ENCODE peak calls at places on chromosomes 11 and 22, in five cellular contexts. N, Z, Q, G and V are unnamed samples.
A peak's percentile ranks its signal among the peaks of the same experiment; 100 is the strongest.

GRCh38 chr22:43126506-43127165 is 16.1 kb downstream of the BIK start:
- DNase-seq in Z (peak; percentile 85), Q (peak; percentile 82), G (peak; percentile 78), N (peak; percentile 83), V (peak; percentile 67)

GRCh38 chr22:50262460-50262911 is 1.0 kb upstream of the MAPK12 start:
- DNase-seq in N (peak; percentile 52), Q (no peak), Z (no peak), G (no peak), V (peak; percentile 19)

GRCh38 chr11:12397953-12398352 is 20.6 kb downstream of the PARVA start:
- DNase-seq in N (peak; percentile 96), G (no peak), Z (peak; percentile 99), Q (no peak), V (peak; percentile 93)

GRCh38 chr11:2471048-2471803 is 26.4 kb downstream of the KCNQ1 start:
- DNase-seq in G (no peak), Z (no peak), N (no peak), Q (no peak), V (no peak)

GRCh38 chr11:26348776-26349175 is 16.8 kb downstream of the ANO3 start:
- DNase-seq in N (no peak), Z (no peak), Q (no peak), G (no peak), V (peak; percentile 15)

GRCh38 chr22:45229181-45229580 is 11.5 kb downstream of the KIAA0930 start:
- DNase-seq in G (no peak), Q (no peak), Z (no peak), N (no peak), V (no peak)

GRCh38 chr11:75344761-75345454 is 6.6 kb downstream of the ARRB1 start:
- DNase-seq in Z (peak; percentile 74), N (peak; percentile 69), Q (no peak), G (peak; percentile 62), V (no peak)

GRCh38 chr11:79139900-79140299 is 300.9 kb downstream of the TENM4 start:
- DNase-seq in Z (no peak), G (no peak), Q (no peak), N (no peak), V (no peak)

GRCh38 chr11:60763692-60764369 is 7.2 kb downstream of the MS4A15 start:
- DNase-seq in G (no peak), Q (no peak), N (no peak), Z (no peak), V (no peak)

GRCh38 chr11:86463120-86463519 is 88.4 kb downstream of the CCDC81 start:
- DNase-seq in Q (no peak), Z (no peak), N (no peak), G (no peak), V (no peak)

GRCh38 chr11:10792385-10793068 is 16.2 kb downstream of the EIF4G2 start:
- DNase-seq in N (peak; percentile 86), Q (peak; percentile 72), G (peak; percentile 92), Z (peak; percentile 62), V (peak; percentile 93)

GRCh38 chr11:116773203-116774112 is 671 bp upstream of the BUD13 start:
- DNase-seq in N (peak; percentile 64), Q (no peak), Z (peak; percentile 17), G (no peak), V (peak; percentile 16)

GRCh38 chr11:96708469-96708868 is 318.7 kb downstream of the JRKL start:
- DNase-seq in Z (no peak), N (no peak), G (no peak), Q (no peak), V (no peak)

GRCh38 chr11:35814720-35815305 is 129.0 kb upstream of the LDLRAD3 start:
- DNase-seq in G (no peak), Q (no peak), N (no peak), Z (peak; percentile 18), V (no peak)

GRCh38 chr22:36955691-36956090 is 42.3 kb downstream of the CSF2RB start:
- DNase-seq in N (no peak), Z (no peak), Q (no peak), G (no peak), V (no peak)

GRCh38 chr11:66598993-66599392 is 6.0 kb downstream of the CCS start:
- DNase-seq in Z (no peak), G (no peak), Q (no peak), N (no peak), V (no peak)

GRCh38 chr11:2589538-2589934 is 110.3 kb downstream of the KCNQ1OT1 start:
- DNase-seq in G (no peak), Q (no peak), N (no peak), Z (no peak), V (no peak)

GRCh38 chr11:96520939-96521338 is 131.1 kb downstream of the JRKL start:
- DNase-seq in N (no peak), Z (no peak), G (no peak), Q (no peak), V (no peak)

GRCh38 chr22:49517211-49517610 is 310.5 kb downstream of the BRD1 start:
- DNase-seq in Q (no peak), Z (no peak), N (no peak), G (no peak), V (no peak)

GRCh38 chr11:77196961-77197360 is 68.9 kb downstream of the MYO7A start:
- DNase-seq in Z (no peak), Q (no peak), N (no peak), G (no peak), V (no peak)

GRCh38 chr11:60725592-60725991 is 1.1 kb downstream of the MS4A18 start:
- DNase-seq in Z (no peak), Q (no peak), G (no peak), N (no peak), V (no peak)

DNA sequence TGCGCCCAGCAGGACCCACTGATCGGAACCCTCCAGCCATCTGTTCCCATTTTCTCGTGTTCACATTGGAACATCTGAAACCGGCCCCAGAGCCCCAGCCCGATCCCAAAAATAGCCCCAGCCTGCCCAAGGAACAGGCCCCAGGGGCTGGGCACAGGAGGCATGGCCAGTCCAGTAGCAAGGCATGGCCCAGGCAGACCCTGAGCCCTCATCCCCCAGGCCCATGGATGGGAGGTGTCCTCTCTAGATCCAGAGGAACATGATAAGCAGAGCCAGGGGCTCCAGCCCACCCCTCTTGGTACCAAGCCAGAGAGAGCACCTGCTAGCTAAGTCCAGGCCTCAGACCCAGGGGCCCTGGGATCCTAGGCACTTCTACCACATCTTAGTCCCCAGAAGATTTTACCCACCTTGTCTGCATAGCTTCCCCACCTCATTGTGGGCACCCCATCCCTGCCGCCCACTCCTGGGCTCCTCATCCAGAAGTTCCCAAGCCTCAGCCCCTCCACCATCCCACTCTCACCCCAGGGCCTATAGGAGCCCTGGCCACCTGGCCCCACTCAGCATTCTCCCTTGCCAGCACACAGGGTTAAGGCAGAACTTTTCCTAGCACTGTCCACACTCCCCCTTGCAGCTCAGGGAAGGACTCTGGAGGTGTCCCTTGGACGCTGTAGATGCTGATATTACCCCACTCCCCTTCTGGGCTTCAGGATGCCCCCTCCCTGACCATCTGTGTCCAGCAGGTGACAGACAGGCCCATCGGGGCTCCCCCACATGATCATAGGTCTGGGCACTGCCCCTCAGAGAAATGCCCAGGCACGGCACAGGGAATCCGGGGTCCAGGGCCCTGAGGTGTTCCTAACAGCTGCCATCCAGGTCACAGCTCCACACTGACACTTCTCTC is 9.5 kb downstream of the BCL9L start:
- DNase-seq in Z (no peak), G (no peak), N (peak; percentile 26), Q (no peak), V (no peak)
- H3K9ac ChIP-seq in Z (peak overlapping the region; percentile 58), G (peak overlapping the region; percentile 90), N (peak overlapping the region; percentile 90), Q (peak overlapping the region; percentile 91), V (peak overlapping the region; percentile 100)

DNA sequence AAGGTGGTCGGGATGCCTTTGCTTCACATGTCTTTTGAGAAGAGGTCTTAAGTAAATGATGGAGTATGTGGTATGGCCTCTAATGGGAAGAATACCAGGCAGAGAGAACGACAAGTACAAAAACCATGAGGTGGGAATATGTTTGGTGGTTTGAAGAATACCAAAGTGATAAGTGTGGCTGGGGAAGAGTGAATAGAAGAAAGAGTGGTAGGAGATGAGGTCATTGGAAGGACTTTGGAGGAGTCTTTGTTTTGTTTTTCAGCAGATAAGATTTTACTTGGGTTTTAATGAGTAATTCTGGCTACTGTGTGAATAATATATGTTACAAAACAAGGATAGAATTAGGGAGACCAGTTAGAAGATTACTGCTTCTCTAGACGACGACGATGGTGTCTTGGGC is 515.4 kb downstream of the RAB38 start:
- DNase-seq in N (no peak), Q (no peak), Z (no peak), G (no peak), V (no peak)
- H3K4me3 ChIP-seq in N (no peak overlapping the region), Q (no peak overlapping the region), Z (no peak overlapping the region), G (no peak overlapping the region), V (no peak overlapping the region)

DNA sequence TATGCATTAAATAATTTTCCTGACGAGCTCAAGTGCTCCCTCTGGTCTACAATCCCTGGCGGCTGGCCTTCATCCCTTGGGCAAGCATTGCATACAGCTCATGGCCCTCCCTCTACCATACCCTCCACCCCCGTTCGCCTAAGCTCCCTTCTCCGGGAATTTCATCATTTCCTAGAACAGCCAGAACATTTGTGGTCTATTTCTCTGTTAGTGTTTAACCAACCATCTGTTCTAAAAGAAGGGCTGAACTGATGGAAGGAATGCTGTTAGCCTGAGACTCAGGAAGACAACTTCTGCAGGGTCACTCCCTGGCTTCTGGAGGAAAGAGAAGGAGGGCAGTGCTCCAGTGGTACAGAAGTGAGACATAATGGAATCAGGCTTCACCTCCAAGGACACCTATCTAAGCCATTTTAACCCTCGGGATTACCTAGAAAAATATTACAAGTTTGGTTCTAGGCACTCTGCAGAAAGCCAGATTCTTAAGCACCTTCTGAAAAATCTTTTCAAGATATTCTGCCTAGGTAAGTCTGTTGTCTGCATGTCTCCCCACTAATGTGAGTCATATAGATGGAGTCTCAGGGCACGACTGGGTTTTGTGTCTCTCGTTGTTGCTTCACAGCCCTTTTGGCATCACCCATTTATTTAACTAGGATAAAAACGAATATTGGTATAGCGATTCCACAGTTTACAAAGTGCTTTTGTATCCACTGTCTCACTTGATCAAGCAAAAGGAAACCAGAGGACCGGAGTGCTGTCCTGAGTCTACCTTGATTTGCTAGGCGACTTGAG is at the start of gene NNMT:
- DNase-seq in N (peak; percentile 98), G (peak; percentile 43), Z (peak; percentile 97), Q (no peak), V (peak; percentile 98)
- H3K9ac ChIP-seq in N (peak within 1 kb of the TSS; percentile 100), G (peak within 1 kb of the TSS; percentile 56), Z (peak within 1 kb of the TSS; percentile 97), Q (no peak within 1 kb of the TSS), V (peak within 1 kb of the TSS; percentile 100)

GRCh38 chr11:118715837-118716260 is 36.4 kb upstream of the TREH start:
- DNase-seq in G (no peak), Q (no peak), N (peak; percentile 21), Z (no peak), V (peak; percentile 4)

GRCh38 chr11:118714816-118715215 is 35.4 kb upstream of the TREH start:
- DNase-seq in G (no peak), Q (no peak), Z (no peak), N (no peak), V (no peak)

DNA sequence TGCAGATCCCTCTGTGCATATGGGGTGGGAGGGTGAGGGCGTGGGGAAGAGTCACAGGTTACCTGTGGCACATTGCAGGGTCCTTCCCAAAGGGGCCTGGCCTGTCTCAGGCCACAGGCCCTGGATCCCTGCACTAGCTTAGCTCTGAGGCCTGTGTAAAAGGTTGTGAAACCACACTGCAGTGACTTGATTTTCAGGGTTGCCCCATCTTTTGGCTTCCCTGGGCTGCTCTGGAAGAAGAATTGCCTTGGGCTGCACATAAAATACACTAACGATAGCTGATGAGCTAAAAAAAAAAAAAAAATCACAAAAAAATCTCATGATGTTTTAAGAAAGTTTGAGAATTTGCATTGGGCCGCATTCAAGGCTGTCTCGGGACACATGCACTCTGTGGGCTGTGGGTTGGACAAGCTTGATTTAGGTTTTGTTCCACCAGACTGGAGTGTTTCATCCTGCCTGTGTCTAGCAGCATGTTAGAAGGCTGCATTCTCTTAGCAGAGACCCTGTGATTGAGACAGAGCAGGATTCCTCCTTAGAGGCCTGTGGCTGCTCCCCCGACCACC is 35.9 kb upstream of the TREH start:
- DNase-seq in Z (no peak), G (no peak), Q (no peak), N (no peak), V (peak; percentile 50)
- H3K4me3 ChIP-seq in Z (no peak overlapping the region), G (no peak overlapping the region), Q (no peak overlapping the region), N (no peak overlapping the region), V (no peak overlapping the region)